ENCODE peak calls at places on chromosomes 7 and 10, in four cellular contexts. Z is SK-N-SH, A is HCT116, K is H1. J is an unnamed sample.

GRCh38 chr10:117596666-117597065 is 54.1 kb downstream of the EMX2 start:
- DNase-seq in Z (no peak), A (no peak), K (no peak), J (no peak)

GRCh38 chr7:9091282-9091681 is 657.9 kb downstream of the NXPH1 start:
- DNase-seq in Z (no peak), A (no peak), K (no peak), J (peak)

GRCh38 chr7:9657257-9657656 is 1223.8 kb downstream of the NXPH1 start:
- DNase-seq in Z (no peak), A (no peak), K (no peak), J (peak)

GRCh38 chr10:86969421-86970041 is 1.2 kb downstream of the ADIRF start:
- DNase-seq in Z (no peak), A (no peak), K (no peak), J (peak)

GRCh38 chr10:97518601-97519043 is 19.9 kb downstream of the UBTD1 start:
- DNase-seq in Z (no peak), A (no peak), K (no peak), J (no peak)

GRCh38 chr10:10755490-10755889 is 262.2 kb upstream of the CELF2 start:
- DNase-seq in Z (no peak), A (no peak), K (no peak), J (no peak)

GRCh38 chr7:92460109-92460508 is 12.8 kb downstream of the GATAD1 start:
- DNase-seq in Z (no peak), A (no peak), K (no peak), J (peak)

GRCh38 chr10:89295597-89295996 is 6.2 kb upstream of the IFIT2 start:
- DNase-seq in Z (no peak), A (no peak), K (no peak), J (no peak)

GRCh38 chr7:92988051-92988450 is 129.7 kb downstream of the SAMD9 start:
- DNase-seq in Z (peak), A (peak), K (no peak), J (peak)

GRCh38 chr10:51046668-51047067 is 27.6 kb upstream of the PRKG1 start:
- DNase-seq in Z (no peak), A (no peak), K (no peak), J (no peak)

GRCh38 chr7:24945899-24946298 is 34.1 kb downstream of the OSBPL3 start:
- DNase-seq in Z (no peak), A (no peak), K (no peak), J (no peak)

GRCh38 chr10:122290334-122290733 is 19.2 kb downstream of the BTBD16 start:
- DNase-seq in Z (no peak), A (no peak), K (no peak), J (no peak)

GRCh38 chr7:100137851-100138760 is 10.6 kb upstream of the LAMTOR4 start:
- DNase-seq in Z (no peak), A (no peak), K (no peak), J (peak)

GRCh38 chr7:111083423-111083822 is 7.5 kb upstream of the LRRN3 start:
- DNase-seq in Z (no peak), A (no peak), K (no peak), J (no peak)

GRCh38 chr10:128587689-128588088 is 461.5 kb upstream of the MKI67 start:
- DNase-seq in Z (no peak), A (no peak), K (no peak), J (no peak)

GRCh38 chr10:124601016-124601415 is 139.4 kb downstream of the LHPP start:
- DNase-seq in Z (no peak), A (no peak), K (no peak), J (no peak)

GRCh38 chr10:129365767-129366400 is 101.2 kb upstream of the MGMT start:
- DNase-seq in Z (peak), A (peak), K (no peak), J (peak)

GRCh38 chr7:156612930-156613329 is 27.6 kb upstream of the RNF32 start:
- DNase-seq in Z (no peak), A (no peak), K (no peak), J (no peak)

GRCh38 chr7:34759477-34760125 is 101.6 kb downstream of the NPSR1 start:
- DNase-seq in Z (peak), A (peak), K (no peak), J (peak)

GRCh38 chr10:58909881-58910280 is 266.6 kb upstream of the PHYHIPL start:
- DNase-seq in Z (no peak), A (no peak), K (no peak), J (no peak)

GRCh38 chr10:62250594-62251198 is 17.9 kb downstream of the RTKN2 start:
- DNase-seq in Z (no peak), A (peak), K (no peak), J (no peak)

GRCh38 chr10:73892314-73893080 is 18.1 kb upstream of the CAMK2G start:
- DNase-seq in Z (no peak), A (no peak), K (no peak), J (no peak)

GRCh38 chr10:119209050-119209735 is 1.8 kb downstream of the GRK5 start:
- DNase-seq in Z (peak), A (no peak), K (no peak), J (peak)

GRCh38 chr7:44286182-44286617 is 39.2 kb downstream of the CAMK2B start:
- DNase-seq in Z (peak), A (no peak), K (no peak), J (no peak)

GRCh38 chr10:58578366-58578765 is 65.7 kb downstream of the BICC1 start:
- DNase-seq in Z (no peak), A (no peak), K (no peak), J (no peak)

GRCh38 chr10:28977518-28977917 is 300.2 kb downstream of the BAMBI start:
- DNase-seq in Z (no peak), A (no peak), K (no peak), J (no peak)

GRCh38 chr10:28973309-28973972 is 296.1 kb downstream of the BAMBI start:
- DNase-seq in Z (no peak), A (no peak), K (no peak), J (no peak)

GRCh38 chr10:28971255-28971654 is 293.9 kb downstream of the BAMBI start:
- DNase-seq in Z (no peak), A (no peak), K (no peak), J (no peak)

GRCh38 chr10:28980264-28980663 is 302.9 kb downstream of the BAMBI start:
- DNase-seq in Z (no peak), A (peak), K (no peak), J (peak)

DNA sequence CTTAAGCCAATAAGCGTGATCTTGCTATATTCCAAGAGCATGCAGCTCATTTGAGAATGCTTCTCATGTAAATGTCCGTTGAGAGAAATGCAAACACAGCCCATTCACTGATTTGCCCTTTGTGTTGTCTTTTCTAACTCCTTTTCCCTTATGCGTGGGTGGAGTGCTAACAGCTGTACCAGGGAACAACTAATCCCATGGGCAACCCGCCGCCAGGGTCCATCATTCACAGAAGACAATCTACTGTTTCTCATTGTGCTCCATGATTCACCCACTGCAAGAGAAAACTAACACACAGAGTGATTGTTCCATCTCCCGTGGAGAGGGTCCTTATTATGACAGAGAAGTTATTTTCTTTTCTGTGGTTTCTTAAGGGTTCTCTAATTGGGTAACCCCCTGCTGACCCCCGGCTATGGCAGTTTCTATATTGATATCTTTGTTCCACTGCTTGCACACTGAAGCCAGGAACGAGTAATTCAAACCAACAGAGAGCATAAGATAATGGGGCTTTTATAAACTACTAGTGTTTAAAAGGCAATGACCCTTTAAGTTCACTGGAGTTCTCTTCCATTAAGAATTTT is 298.7 kb downstream of the BAMBI start:
- DNase-seq in Z (no peak), A (no peak), K (no peak), J (no peak)
- TF ChIP-seq JUND in Z (no peak), A (no peak), K (no peak), J (no peak)

DNA sequence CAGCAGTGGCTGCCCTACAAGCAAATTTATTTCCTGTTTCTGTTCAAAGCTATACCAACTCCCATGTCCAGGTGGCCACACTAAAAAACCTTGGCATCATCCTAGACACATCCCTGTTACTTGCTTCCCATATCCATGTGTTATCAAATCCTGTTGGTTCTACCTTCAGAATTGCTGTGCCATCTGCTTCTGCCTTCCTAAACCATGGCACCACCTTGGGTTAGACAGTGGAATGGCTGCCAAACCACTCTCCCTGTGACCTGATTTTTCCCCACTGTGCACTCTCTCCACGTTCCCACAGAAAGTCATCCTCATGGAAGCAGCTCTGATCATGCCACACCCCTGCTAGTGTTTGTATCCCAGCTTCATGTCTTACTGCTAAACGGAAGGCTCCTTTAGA is 697.6 kb upstream of the GALNT17 start:
- DNase-seq in Z (no peak), A (no peak), K (no peak), J (peak)
- TF ChIP-seq JUND in Z (no peak), A (no peak), K (no peak), J (no peak)

DNA sequence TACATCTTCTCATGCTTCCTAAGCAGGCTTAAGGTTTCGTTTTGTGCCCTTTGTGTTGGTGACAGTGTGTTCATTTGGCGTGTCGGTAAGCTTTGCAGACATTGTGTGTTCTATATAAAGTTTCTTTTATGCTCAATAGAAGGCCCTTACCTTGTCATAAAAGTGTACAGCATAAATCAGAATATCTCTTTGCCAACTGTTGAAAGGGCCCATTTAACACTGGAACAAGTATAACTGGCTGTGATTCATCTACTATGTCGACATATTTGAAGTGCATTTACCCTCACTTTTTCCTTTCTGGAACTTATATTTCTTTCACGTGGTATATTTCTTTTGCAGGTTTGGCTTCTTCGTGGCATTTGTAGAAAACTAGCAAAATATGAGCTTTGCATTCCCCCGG is 32.7 kb downstream of the EEPD1 start:
- DNase-seq in Z (no peak), A (no peak), K (no peak), J (peak)
- TF ChIP-seq JUND in Z (no peak), A (no peak), K (no peak), J (no peak)

DNA sequence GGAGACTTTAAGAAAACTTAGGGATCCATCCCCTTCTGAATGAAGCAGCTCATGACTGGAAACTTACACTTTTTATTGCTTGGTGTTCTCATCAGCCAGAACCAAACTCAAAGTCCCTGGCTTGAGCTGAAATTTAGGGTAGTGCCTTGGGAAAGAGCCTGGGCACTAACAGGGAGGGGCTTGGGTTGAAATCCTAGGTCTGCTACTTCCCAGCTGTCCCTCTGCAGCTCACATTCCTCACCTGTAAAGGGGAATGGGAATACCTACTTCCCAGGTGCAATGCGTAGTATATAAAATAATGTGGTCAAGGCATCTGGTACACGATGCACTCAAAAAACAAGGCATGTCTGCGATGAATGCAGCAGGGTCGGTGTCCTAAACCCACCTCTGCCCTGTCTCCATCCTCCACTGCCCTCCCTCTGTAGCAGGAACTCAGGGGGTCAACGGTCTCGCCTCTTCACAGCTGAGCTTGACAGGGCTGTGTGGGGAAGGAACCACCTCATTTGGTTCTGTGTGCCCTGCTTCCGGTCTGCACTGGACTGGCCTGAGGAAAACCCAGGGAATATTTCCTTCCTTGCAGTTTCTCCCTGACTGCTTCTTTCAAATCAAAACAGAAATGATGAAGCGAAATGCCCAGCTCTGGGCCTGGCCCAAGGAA is 80.0 kb downstream of the COBL start:
- DNase-seq in Z (no peak), A (no peak), K (no peak), J (no peak)
- TF ChIP-seq JUND in Z (no peak), A (no peak), K (no peak), J (no peak)

DNA sequence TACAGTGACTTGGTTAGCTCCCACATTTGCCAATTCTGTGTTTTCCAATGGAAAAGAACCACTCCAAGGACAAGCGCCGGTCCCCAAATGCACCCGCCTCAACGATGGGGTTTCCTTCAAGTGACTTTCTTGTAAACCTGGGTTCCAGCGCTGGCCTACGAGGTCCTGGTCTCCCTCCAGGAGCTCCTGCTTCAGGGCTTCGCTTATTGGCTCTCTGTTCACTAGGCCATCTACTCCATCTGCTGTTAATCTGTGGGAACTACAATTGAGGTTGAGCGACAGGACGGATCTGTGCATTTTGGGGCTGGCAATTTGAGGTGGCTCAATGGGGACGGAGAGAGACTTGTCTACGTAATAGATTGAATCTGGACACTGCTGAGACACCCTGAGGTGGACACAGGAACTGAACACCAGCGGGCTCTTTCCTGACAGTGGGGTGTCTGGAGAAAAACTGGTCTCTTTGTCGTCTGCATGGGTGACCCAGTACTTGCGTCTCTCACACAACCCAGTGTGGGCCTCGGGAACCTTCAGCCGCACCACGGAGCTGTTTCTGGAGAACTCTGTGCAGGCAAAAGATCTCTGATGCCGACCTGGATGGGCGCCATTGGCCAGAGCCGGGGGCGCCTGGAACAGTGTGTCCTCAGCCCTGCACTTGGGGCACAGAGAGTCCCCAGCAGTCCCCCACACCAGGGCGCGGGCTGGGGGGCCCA is 115.9 kb upstream of the ADAM12 start:
- DNase-seq in Z (peak), A (peak), K (no peak), J (peak)
- TF ChIP-seq JUND in Z (no peak), A (no peak), K (no peak), J (no peak)

J was measured in T47D.